ENCODE peak calls at places on chromosomes 5 and 9, in eight cellular contexts. T is stimulated activated CD4-positive, alpha-beta T cell treated with anti-CD3 and anti-CD28 coated beads, Interleukin-2, amount 100 ng/mL, for 48 hours; J is activated CD4-positive, alpha-beta memory T cell treated with anti-CD3 and anti-CD28 coated beads, Interleukin-2, amount 10 ng/mL, durations not matched to agents 7 days and 5 days; L is fibroblast of lung; K is upper lobe of right lung; N is HuH-7; I is H7; Z is immature natural killer cell. Q is an unnamed sample.

GRCh38 chr5:16930487-16930886 is 5.6 kb downstream of the MYO10 start:
- DNase-seq in T (no peak), J (no peak), L (no peak), K (no peak), N (no peak), I (peak), Z (no peak), Q (no peak)

GRCh38 chr5:1552469-1553255 is 28.9 kb upstream of the LPCAT1 start:
- DNase-seq in T (no peak), J (peak), L (peak), K (peak), N (no peak), I (peak), Z (no peak), Q (no peak)

GRCh38 chr5:32298056-32298420 is 14.7 kb downstream of the MTMR12 start:
- DNase-seq in T (no peak), J (no peak), L (no peak), K (no peak), N (no peak), I (no peak), Z (peak), Q (no peak)

GRCh38 chr5:122756263-122756911 is 18.5 kb upstream of the SNX2 start:
- DNase-seq in T (no peak), J (no peak), L (peak), K (no peak), N (no peak), I (no peak), Z (no peak), Q (peak)

GRCh38 chr5:172837640-172838039 is 3.6 kb downstream of the ERGIC1 start:
- DNase-seq in T (no peak), J (peak), L (no peak), K (peak), N (no peak), I (no peak), Z (peak), Q (no peak)

GRCh38 chr5:66136053-66136452 is 8.0 kb upstream of the SREK1 start:
- DNase-seq in T (no peak), J (no peak), L (no peak), K (no peak), N (no peak), I (no peak), Z (no peak), Q (no peak)

GRCh38 chr9:127131871-127132270 is 9.4 kb upstream of the ANGPTL2 start:
- DNase-seq in T (no peak), J (no peak), L (peak), K (no peak), N (no peak), I (no peak), Z (no peak), Q (peak)

GRCh38 chr5:118722165-118723020 is 266.0 kb downstream of the DTWD2 start:
- DNase-seq in T (no peak), J (no peak), L (no peak), K (no peak), N (no peak), I (no peak), Z (no peak), Q (no peak)

GRCh38 chr5:80590766-80591165 is 20.7 kb upstream of the ANKRD34B start:
- DNase-seq in T (no peak), J (no peak), L (no peak), K (no peak), N (no peak), I (no peak), Z (no peak), Q (no peak)

GRCh38 chr9:137920753-137921152 is 43.2 kb downstream of the CACNA1B start:
- DNase-seq in T (no peak), J (no peak), L (no peak), K (no peak), N (no peak), I (no peak), Z (no peak), Q (no peak)

GRCh38 chr5:138611295-138612220 is 36.4 kb upstream of the HSPA9 start:
- DNase-seq in T (no peak), J (no peak), L (peak), K (peak), N (peak), I (peak), Z (no peak), Q (no peak)

GRCh38 chr9:130866474-130866965 is 30.1 kb downstream of the QRFP start:
- DNase-seq in T (peak), J (peak), L (peak), K (no peak), N (peak), I (peak), Z (peak), Q (peak)

GRCh38 chr5:102554728-102555127 is 55.9 kb upstream of the SLCO6A1 start:
- DNase-seq in T (no peak), J (no peak), L (no peak), K (no peak), N (peak), I (no peak), Z (no peak), Q (no peak)

GRCh38 chr9:34993502-34994428 is 4.2 kb downstream of the DNAJB5 start:
- DNase-seq in T (no peak), J (no peak), L (peak), K (peak), N (no peak), I (peak), Z (no peak), Q (no peak)

GRCh38 chr9:77063645-77064285 is 44.3 kb downstream of the FOXB2 start:
- DNase-seq in T (no peak), J (no peak), L (no peak), K (no peak), N (no peak), I (no peak), Z (no peak), Q (peak)

GRCh38 chr9:134089972-134090371 is 22.1 kb upstream of the BRD3 start:
- DNase-seq in T (no peak), J (no peak), L (no peak), K (peak), N (no peak), I (no peak), Z (no peak), Q (no peak)

GRCh38 chr5:24162343-24162742 is 482.4 kb downstream of the CDH10 start:
- DNase-seq in T (no peak), J (no peak), L (no peak), K (no peak), N (no peak), I (no peak), Z (no peak), Q (no peak)

GRCh38 chr9:75017378-75017777 is 10.7 kb downstream of the CARNMT1 start:
- DNase-seq in T (no peak), J (no peak), L (no peak), K (no peak), N (no peak), I (no peak), Z (no peak), Q (no peak)

GRCh38 chr9:91424403-91425176 is 958 bp upstream of the NFIL3 start:
- DNase-seq in T (peak), J (peak), L (peak), K (peak), N (peak), I (peak), Z (peak), Q (peak)

GRCh38 chr5:96997265-96997859 is 61.5 kb downstream of the LNPEP start:
- DNase-seq in T (no peak), J (no peak), L (peak), K (no peak), N (peak), I (peak), Z (no peak), Q (no peak)

GRCh38 chr9:83151627-83152137 is 88.7 kb upstream of the RASEF start:
- DNase-seq in T (no peak), J (no peak), L (no peak), K (no peak), N (no peak), I (no peak), Z (no peak), Q (no peak)

Q was measured in GM04504.